ENCODE peak calls at places on chromosomes 13 and 19, in six cellular contexts. L, F, X, D, K and R are unnamed samples.

GRCh38 chr13:113604186-113604585 is 19.6 kb downstream of the TFDP1 start:
- DNase-seq in F (no peak), X (no peak), L (no peak), K (no peak), D (no peak), R (no peak)

GRCh38 chr19:6381030-6381750 is 5.5 kb upstream of the PSPN start:
- DNase-seq in D (no peak), L (no peak), F (no peak), X (no peak), K (no peak), R (no peak)

GRCh38 chr19:1383014-1383310 is 745 bp upstream of the NDUFS7 start:
- DNase-seq in D (no peak), F (no peak), L (no peak), X (no peak), K (no peak), R (no peak)

GRCh38 chr19:22261596-22261995 is 24.6 kb upstream of the ZNF729 start:
- DNase-seq in K (no peak), L (no peak), D (no peak), X (no peak), F (no peak), R (no peak)

GRCh38 chr13:44783987-44784734 is 205.1 kb downstream of the NUFIP1 start:
- DNase-seq in X (no peak), K (no peak), F (no peak), L (no peak), D (no peak), R (no peak)

GRCh38 chr13:38372818-38373217 is 23.2 kb downstream of the UFM1 start:
- DNase-seq in X (no peak), F (no peak), K (no peak), L (no peak), D (no peak), R (no peak)

GRCh38 chr13:37960427-37960826 is 90.9 kb upstream of the TRPC4 start:
- DNase-seq in K (no peak), F (no peak), X (no peak), D (no peak), L (no peak), R (no peak)

GRCh38 chr13:43388282-43389034 is 365.1 kb downstream of the DNAJC15 start:
- DNase-seq in F (peak), K (peak), D (no peak), X (no peak), L (peak), R (no peak)

GRCh38 chr13:26880741-26881140 is 120.2 kb upstream of the GPR12 start:
- DNase-seq in K (no peak), L (no peak), X (no peak), D (no peak), F (no peak), R (no peak)

GRCh38 chr13:80297094-80297493 is 43.8 kb downstream of the SPRY2 start:
- DNase-seq in F (no peak), L (no peak), X (no peak), D (no peak), K (no peak), R (no peak)

GRCh38 chr19:33374406-33374703 is 846 bp downstream of the CEBPG start:
- DNase-seq in L (peak), D (no peak), K (peak), X (no peak), F (no peak), R (no peak)